ENCODE peak calls at places on chromosomes 16 and 17, in six cellular contexts. V is ovary; F is CD8-positive, alpha-beta memory T cell; Y is stomach; B is WERI-Rb-1; Q is cardiac fibroblast. G is an unnamed sample.

GRCh38 chr17:69733171-69734014 is 318.9 kb downstream of the MAP2K6 start:
- DNase-seq in F (no peak), Y (no peak), Q (peak), B (peak), V (no peak), G (no peak)

GRCh38 chr16:86490859-86491642 is 19.3 kb upstream of the FOXF1 start:
- DNase-seq in F (no peak), Q (no peak), B (no peak), V (no peak), Y (no peak), G (no peak)

GRCh38 chr16:85316321-85316919 is 204.1 kb upstream of the CIBAR2 start:
- DNase-seq in V (no peak), Q (peak), Y (peak), F (no peak), B (peak), G (peak)

GRCh38 chr17:79002291-79002690 is 7.3 kb downstream of the CANT1 start:
- DNase-seq in B (no peak), V (peak), Q (no peak), Y (no peak), F (no peak), G (no peak)

GRCh38 chr17:6506679-6507231 is 49.6 kb downstream of the PITPNM3 start:
- DNase-seq in V (no peak), F (no peak), Q (peak), Y (peak), B (no peak), G (peak)

GRCh38 chr16:14640538-14640937 is 7.8 kb downstream of the BFAR start:
- DNase-seq in Q (no peak), F (no peak), Y (no peak), B (no peak), V (no peak), G (no peak)

GRCh38 chr16:71565812-71566700 is 10.8 kb downstream of the TAT start:
- DNase-seq in Q (no peak), V (no peak), B (no peak), F (no peak), Y (no peak), G (no peak)

GRCh38 chr16:48613061-48613957 is 3.3 kb upstream of the N4BP1 start:
- DNase-seq in F (peak), V (no peak), Q (peak), B (no peak), Y (peak), G (no peak)

GRCh38 chr17:299546-299945 is 53.1 kb downstream of the RPH3AL start:
- DNase-seq in B (no peak), Q (no peak), V (no peak), Y (no peak), F (no peak), G (no peak)

GRCh38 chr17:42750730-42751356 is 6.0 kb upstream of the EZH1 start:
- DNase-seq in Y (no peak), Q (no peak), V (no peak), B (no peak), F (no peak), G (no peak)

GRCh38 chr16:680625-680945 is 375 bp downstream of the STUB1 start:
- DNase-seq in F (no peak), B (no peak), Y (no peak), Q (no peak), V (no peak), G (no peak)

GRCh38 chr16:682493-683395 is 1.4 kb downstream of the JMJD8 start:
- DNase-seq in Q (no peak), Y (no peak), F (no peak), V (no peak), B (no peak), G (no peak)

GRCh38 chr16:680967-681745 is 946 bp downstream of the STUB1 start:
- DNase-seq in B (peak), F (no peak), Q (peak), V (peak), Y (peak), G (no peak)

GRCh38 chr16:683396-684066 is 603 bp downstream of the JMJD8 start:
- DNase-seq in Q (no peak), F (no peak), Y (no peak), V (no peak), B (no peak), G (no peak)

GRCh38 chr16:681746-682427 is 1.7 kb downstream of the STUB1 start:
- DNase-seq in Q (peak), F (no peak), Y (no peak), B (no peak), V (peak), G (no peak)
- H3K4me3 ChIP-seq in Q (peak), F (no peak), Y (no peak), B (no peak), V (no peak), G (no peak)

GRCh38 chr17:75039238-75039637 is 7.5 kb downstream of the ATP5PD start:
- DNase-seq in F (no peak), V (no peak), B (no peak), Y (no peak), Q (no peak), G (no peak)
- H3K4me3 ChIP-seq in F (no peak), V (no peak), B (no peak), Y (no peak), Q (no peak), G (no peak)

DNA sequence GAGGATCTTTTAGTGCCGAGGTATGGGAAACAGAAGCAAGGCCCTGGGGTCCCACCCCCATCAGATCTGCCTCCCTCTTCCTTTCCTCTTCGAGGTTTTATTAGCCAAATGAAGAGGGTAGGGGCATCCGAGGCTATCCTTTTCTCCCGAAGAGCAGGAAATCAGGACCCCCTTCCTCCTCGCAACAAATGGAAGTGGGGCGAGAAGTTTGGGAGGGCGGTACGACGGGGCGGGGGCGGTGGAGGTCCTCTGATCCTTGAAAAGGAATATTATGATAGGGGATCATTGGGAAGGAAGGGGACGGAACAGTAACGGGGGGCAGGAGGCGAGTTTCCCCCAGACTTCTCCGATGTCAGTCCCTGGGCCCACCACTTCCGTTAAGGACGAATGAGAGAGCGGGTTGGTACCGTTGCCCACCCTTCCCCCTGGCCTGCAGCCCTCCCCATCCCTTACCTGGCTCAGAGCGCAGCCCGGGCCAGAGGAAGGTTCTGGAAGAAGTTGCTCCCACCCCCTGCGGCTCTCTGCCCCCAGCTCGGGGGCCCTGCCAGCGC is 309 bp downstream of the FOXJ1 start:
- DNase-seq in B (no peak), Q (no peak), F (no peak), V (no peak), Y (no peak), G (no peak)
- H3K4me3 ChIP-seq in B (peak), Q (no peak), F (peak), V (peak), Y (peak), G (no peak)

GRCh38 chr17:57852955-57853328 is 3.1 kb upstream of the MRPS23 start:
- DNase-seq in F (no peak), Y (no peak), V (no peak), B (no peak), Q (no peak), G (no peak)
- H3K4me3 ChIP-seq in F (no peak), Y (no peak), V (no peak), B (peak), Q (no peak), G (no peak)

GRCh38 chr16:50879873-50880695 is 138.2 kb downstream of the CYLD start:
- DNase-seq in F (no peak), B (peak), Q (no peak), Y (no peak), V (no peak), G (peak)
- H3K4me3 ChIP-seq in F (no peak), B (peak), Q (no peak), Y (no peak), V (no peak), G (no peak)

G was measured in lung.